ENCODE peak calls at places on chromosome 15, in seven cellular contexts. H is mesendoderm, L is mesenchymal stem cell, N is H9, J is IMR-90, C is H1, U is trophoblast cell. B is an unnamed sample.

GRCh38 chr15:60871152-60871551 is 357.9 kb downstream of the RORA start:
- DNase-seq in H (no peak), L (no peak), N (no peak), J (no peak), C (no peak), U (no peak), B (no peak)

GRCh38 chr15:92391640-92392039 is 2.0 kb upstream of the ST8SIA2 start:
- DNase-seq in H (peak), L (peak), N (peak), J (peak), C (peak), U (peak), B (no peak)

GRCh38 chr15:50182233-50183013 is 427 bp downstream of the SLC27A2 start:
- DNase-seq in H (peak), L (peak), N (peak), J (peak), C (peak), U (peak), B (peak)

GRCh38 chr15:89139613-89140499 is 51.6 kb downstream of the ABHD2 start:
- DNase-seq in H (peak), L (no peak), N (no peak), J (no peak), C (no peak), U (no peak), B (no peak)

GRCh38 chr15:43509002-43509922 is 8.1 kb upstream of the MAP1A start:
- DNase-seq in H (peak), L (peak), N (no peak), J (no peak), C (no peak), U (no peak), B (no peak)

GRCh38 chr15:89500397-89501270 is 4.3 kb upstream of the RHCG start:
- DNase-seq in H (no peak), L (no peak), N (peak), J (no peak), C (no peak), U (peak), B (no peak)

GRCh38 chr15:77597804-77598453 is 34.8 kb downstream of the LINGO1 start:
- DNase-seq in H (peak), L (peak), N (no peak), J (no peak), C (no peak), U (no peak), B (no peak)

GRCh38 chr15:66024998-66025397 is 155.7 kb downstream of the RAB11A start:
- DNase-seq in H (no peak), L (no peak), N (no peak), J (no peak), C (no peak), U (no peak), B (no peak)

GRCh38 chr15:26867199-26868007 is 541 bp downstream of the GABRA5 start:
- DNase-seq in H (peak), L (no peak), N (no peak), J (no peak), C (peak), U (no peak), B (peak)

GRCh38 chr15:84653910-84654688 is at the start of gene WDR73:
- DNase-seq in H (peak), L (peak), N (peak), J (peak), C (peak), U (peak), B (peak)

GRCh38 chr15:48440084-48440483 is 108.9 kb downstream of the DUT start:
- DNase-seq in H (peak), L (peak), N (peak), J (peak), C (peak), U (no peak), B (peak)

GRCh38 chr15:76116138-76116885 is 56.5 kb downstream of the TMEM266 start:
- DNase-seq in H (peak), L (no peak), N (peak), J (no peak), C (peak), U (peak), B (no peak)

GRCh38 chr15:96324192-96324895 is 6.2 kb upstream of the NR2F2 start:
- DNase-seq in H (no peak), L (peak), N (no peak), J (peak), C (no peak), U (no peak), B (no peak)

GRCh38 chr15:88624156-88624970 is 3.2 kb downstream of the AEN start:
- DNase-seq in H (peak), L (peak), N (no peak), J (peak), C (no peak), U (no peak), B (no peak)

GRCh38 chr15:66865622-66866611 is 163.9 kb downstream of the SMAD6 start:
- DNase-seq in H (peak), L (no peak), N (peak), J (no peak), C (peak), U (peak), B (no peak)

GRCh38 chr15:75156306-75157215 is 45.1 kb upstream of the C15orf39 start:
- DNase-seq in H (peak), L (no peak), N (peak), J (no peak), C (peak), U (no peak), B (no peak)

GRCh38 chr15:83698294-83698693 is 44.4 kb downstream of the ADAMTSL3 start:
- DNase-seq in H (no peak), L (peak), N (no peak), J (peak), C (no peak), U (no peak), B (no peak)

GRCh38 chr15:64596701-64597468 is 136.5 kb downstream of the ZNF609 start:
- DNase-seq in H (peak), L (peak), N (peak), J (peak), C (no peak), U (no peak), B (peak)

GRCh38 chr15:68431792-68432401 is at the start of gene ITGA11:
- DNase-seq in H (peak), L (peak), N (peak), J (peak), C (peak), U (no peak), B (peak)

GRCh38 chr15:70156781-70157261 is 59.1 kb upstream of the TLE3 start:
- DNase-seq in H (no peak), L (peak), N (no peak), J (peak), C (no peak), U (no peak), B (no peak)

GRCh38 chr15:43867096-43867495 is 40.3 kb downstream of the WDR76 start:
- DNase-seq in H (no peak), L (no peak), N (no peak), J (no peak), C (no peak), U (no peak), B (no peak)

GRCh38 chr15:78055923-78056713 is 21.4 kb downstream of the TBC1D2B start:
- DNase-seq in H (peak), L (peak), N (no peak), J (no peak), C (no peak), U (no peak), B (no peak)

GRCh38 chr15:77030928-77031375 is 36.0 kb downstream of the PSTPIP1 start:
- DNase-seq in H (no peak), L (no peak), N (peak), J (no peak), C (peak), U (no peak), B (no peak)

DNA sequence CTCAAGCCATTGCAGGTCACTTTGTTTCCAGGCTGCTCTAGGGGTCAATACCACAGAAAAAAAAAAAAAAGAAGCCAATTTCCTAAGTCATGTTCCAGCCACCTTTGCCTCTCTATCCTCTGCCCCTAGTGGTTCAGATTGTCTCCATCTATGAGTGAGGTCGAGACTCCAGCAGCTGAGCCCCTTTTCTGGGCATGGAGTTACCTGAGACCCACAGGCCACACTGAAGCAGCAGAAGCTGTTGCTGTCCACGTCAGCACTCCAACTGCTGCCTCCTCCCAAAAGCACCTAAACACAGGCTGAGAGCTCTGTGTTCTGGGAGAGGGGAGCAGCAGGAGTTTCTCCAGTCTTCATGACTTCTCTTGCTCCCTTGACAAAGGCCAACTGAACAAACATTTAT is 355.7 kb downstream of the RSL24D1 start:
- DNase-seq in H (peak), L (no peak), N (peak), J (no peak), C (peak), U (no peak), B (no peak)
- H3K4ac ChIP-seq in H (no peak), L (no peak), N (no peak), J (no peak), C (no peak), U (no peak), B (no peak)

GRCh38 chr15:41122849-41123248 is 6.8 kb upstream of the INO80 start:
- DNase-seq in H (no peak), L (no peak), N (no peak), J (no peak), C (no peak), U (no peak), B (no peak)

GRCh38 chr15:41128174-41128902 is 12.3 kb upstream of the INO80 start:
- DNase-seq in H (no peak), L (no peak), N (no peak), J (no peak), C (no peak), U (no peak), B (no peak)

GRCh38 chr15:41124058-41124457 is 8.0 kb upstream of the INO80 start:
- DNase-seq in H (no peak), L (no peak), N (no peak), J (no peak), C (no peak), U (no peak), B (no peak)

GRCh38 chr15:41125950-41126642 is 10.0 kb upstream of the INO80 start:
- DNase-seq in H (no peak), L (no peak), N (no peak), J (no peak), C (no peak), U (no peak), B (no peak)

GRCh38 chr15:41125063-41125669 is 9.1 kb upstream of the INO80 start:
- DNase-seq in H (no peak), L (no peak), N (no peak), J (no peak), C (no peak), U (no peak), B (no peak)
- H2BK120ac ChIP-seq in H (no peak), L (no peak), N (no peak), J (no peak), C (no peak), U (no peak), B (no peak)

GRCh38 chr15:51799174-51799907 is 30.1 kb upstream of the TMOD3 start:
- DNase-seq in H (no peak), L (no peak), N (no peak), J (no peak), C (no peak), U (no peak), B (no peak)

GRCh38 chr15:51801391-51801835 is 28.0 kb upstream of the TMOD3 start:
- DNase-seq in H (peak), L (peak), N (peak), J (peak), C (no peak), U (peak), B (peak)

GRCh38 chr15:51798281-51798680 is 31.2 kb upstream of the TMOD3 start:
- DNase-seq in H (no peak), L (no peak), N (no peak), J (no peak), C (no peak), U (no peak), B (no peak)

GRCh38 chr15:51802593-51802992 is 26.9 kb upstream of the TMOD3 start:
- DNase-seq in H (no peak), L (no peak), N (no peak), J (no peak), C (no peak), U (peak), B (no peak)

DNA sequence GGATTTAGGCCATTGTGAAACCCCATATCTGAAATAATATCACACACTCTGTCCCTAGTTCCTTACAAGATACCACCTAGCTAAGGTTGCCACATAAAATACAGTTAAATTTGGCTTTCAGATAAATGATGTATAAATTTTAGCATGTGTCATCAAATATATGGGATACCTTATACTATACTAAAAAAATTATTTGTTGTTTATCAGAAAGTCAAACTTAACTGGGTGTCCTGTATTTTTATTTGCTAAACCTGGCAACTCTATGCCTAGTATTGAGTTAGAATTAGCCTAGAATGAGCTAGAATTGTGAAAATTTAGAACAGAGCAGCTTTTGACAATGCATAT is 29.6 kb upstream of the TMOD3 start:
- DNase-seq in H (no peak), L (no peak), N (no peak), J (no peak), C (no peak), U (no peak), B (no peak)
- H3K4ac ChIP-seq in H (no peak), L (no peak), N (no peak), J (no peak), C (no peak), U (no peak), B (no peak)

DNA sequence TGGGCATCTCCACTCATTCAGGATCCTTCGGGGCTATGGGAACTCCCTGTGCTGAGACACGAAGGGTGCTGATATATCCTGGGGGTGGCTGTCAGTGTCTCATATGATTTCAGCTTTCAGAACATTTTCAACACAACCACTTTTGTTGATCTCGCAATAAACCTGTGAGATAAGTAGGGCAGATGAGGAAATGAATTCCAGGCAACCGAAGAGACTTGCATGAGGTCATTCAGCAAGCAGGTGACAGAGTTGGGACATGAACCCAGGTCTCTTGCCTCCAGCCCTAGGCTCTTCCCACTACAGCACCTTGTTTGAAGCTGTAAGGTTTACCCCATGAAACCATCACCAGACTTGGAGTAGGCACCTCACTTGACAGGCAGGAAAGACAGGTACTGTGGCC is 16.6 kb downstream of the DUOX1 start:
- DNase-seq in H (no peak), L (no peak), N (no peak), J (no peak), C (no peak), U (peak), B (no peak)
- H2BK120ac ChIP-seq in H (no peak), L (no peak), N (no peak), J (no peak), C (no peak), U (no peak), B (no peak)

GRCh38 chr15:33461671-33462070 is 150.9 kb downstream of the RYR3 start:
- DNase-seq in H (no peak), L (no peak), N (no peak), J (no peak), C (no peak), U (no peak), B (no peak)
- H3K4ac ChIP-seq in H (no peak), L (no peak), N (no peak), J (no peak), C (no peak), U (no peak), B (no peak)

DNA sequence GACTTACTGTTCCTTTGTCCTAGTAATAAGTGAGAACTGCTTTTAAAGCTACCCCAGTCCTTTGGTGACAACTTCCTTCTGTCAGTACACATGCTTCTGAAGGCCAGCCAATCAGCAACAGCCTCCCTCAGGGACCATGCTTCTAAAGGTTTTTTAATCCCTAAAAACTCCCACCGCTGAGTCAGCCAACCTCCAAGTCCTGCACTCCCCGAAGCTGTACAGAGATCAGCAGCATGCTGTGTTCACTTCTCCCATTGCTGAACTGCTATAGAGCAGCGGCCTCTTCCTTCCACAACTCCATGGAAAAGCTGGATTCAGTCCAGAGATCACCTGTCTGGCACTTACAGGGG is 8.8 kb upstream of the CEMIP start:
- DNase-seq in H (no peak), L (no peak), N (no peak), J (no peak), C (no peak), U (no peak), B (no peak)
- H2BK120ac ChIP-seq in H (no peak), L (no peak), N (no peak), J (no peak), C (no peak), U (no peak), B (no peak)